ENCODE peak calls at places on chromosome 21, in seven cellular contexts. One of them, this sample, is unnamed.

GRCh38 chr21:42460391-42461184 is 35.4 kb downstream of the RSPH1 start:
- DNase-seq in AG09319: no peak
- DNase-seq in GM13976: no peak
- DNase-seq in OCI-LY7: peak; percentile 95
- DNase-seq in GM20000: peak; percentile 51
- DNase-seq in cardiac muscle cell: no peak
- DNase-seq in upper lobe of right lung: no peak
- DNase-seq in this sample: peak; percentile 59

GRCh38 chr21:42474043-42474831 is 21.8 kb downstream of the RSPH1 start:
- DNase-seq in OCI-LY7: no peak
- DNase-seq in cardiac muscle cell: peak; percentile 14
- DNase-seq in AG09319: no peak
- DNase-seq in GM13976: peak; percentile 53
- DNase-seq in GM20000: peak; percentile 48
- DNase-seq in upper lobe of right lung: peak; percentile 79
- DNase-seq in this sample: peak; percentile 61

GRCh38 chr21:42378418-42378817 is 12.1 kb upstream of the TFF1 start:
- DNase-seq in GM20000: no peak
- DNase-seq in cardiac muscle cell: no peak
- DNase-seq in upper lobe of right lung: peak; percentile 30
- DNase-seq in GM13976: no peak
- DNase-seq in AG09319: no peak
- DNase-seq in OCI-LY7: no peak
- DNase-seq in this sample: no peak

GRCh38 chr21:15050588-15051377 is 14.0 kb downstream of the NRIP1 start:
- DNase-seq in GM20000: no peak
- DNase-seq in upper lobe of right lung: no peak
- DNase-seq in cardiac muscle cell: no peak
- DNase-seq in GM13976: no peak
- DNase-seq in AG09319: no peak
- DNase-seq in OCI-LY7: no peak
- DNase-seq in this sample: no peak

GRCh38 chr21:29018540-29018939 is 609 bp downstream of the RWDD2B start:
- DNase-seq in GM13976: peak; percentile 31
- DNase-seq in GM20000: no peak
- DNase-seq in upper lobe of right lung: no peak
- DNase-seq in cardiac muscle cell: peak; percentile 49
- DNase-seq in OCI-LY7: no peak
- DNase-seq in AG09319: no peak
- DNase-seq in this sample: no peak

GRCh38 chr21:32940079-32941014 is 85.4 kb upstream of the OLIG2 start:
- DNase-seq in GM20000: peak; percentile 55
- DNase-seq in OCI-LY7: peak; percentile 60
- DNase-seq in AG09319: peak; percentile 11
- DNase-seq in GM13976: peak; percentile 40
- DNase-seq in cardiac muscle cell: peak; percentile 69
- DNase-seq in upper lobe of right lung: no peak
- DNase-seq in this sample: peak; percentile 47

GRCh38 chr21:32256873-32257620 is 21.8 kb downstream of the MIS18A start:
- DNase-seq in GM13976: no peak
- DNase-seq in upper lobe of right lung: peak; percentile 74
- DNase-seq in OCI-LY7: no peak
- DNase-seq in cardiac muscle cell: peak; percentile 96
- DNase-seq in AG09319: peak; percentile 67
- DNase-seq in GM20000: no peak
- DNase-seq in this sample: no peak

GRCh38 chr21:41597811-41598231 is 89.9 kb upstream of the TMPRSS2 start:
- DNase-seq in AG09319: no peak
- DNase-seq in GM13976: no peak
- DNase-seq in GM20000: no peak
- DNase-seq in upper lobe of right lung: peak; percentile 60
- DNase-seq in cardiac muscle cell: no peak
- DNase-seq in OCI-LY7: no peak
- DNase-seq in this sample: no peak

GRCh38 chr21:24852610-24853195 is 754.6 kb downstream of the MRPL39 start:
- DNase-seq in GM13976: no peak
- DNase-seq in OCI-LY7: no peak
- DNase-seq in upper lobe of right lung: no peak
- DNase-seq in cardiac muscle cell: no peak
- DNase-seq in GM20000: no peak
- DNase-seq in AG09319: no peak
- DNase-seq in this sample: no peak

GRCh38 chr21:41678944-41679343 is 87.9 kb downstream of the RIPK4 start:
- DNase-seq in AG09319: peak; percentile 89
- DNase-seq in OCI-LY7: no peak
- DNase-seq in upper lobe of right lung: peak; percentile 95
- DNase-seq in GM13976: no peak
- DNase-seq in GM20000: no peak
- DNase-seq in cardiac muscle cell: peak; percentile 98
- DNase-seq in this sample: no peak

GRCh38 chr21:34553199-34553952 is 41.4 kb upstream of the KCNE1 start:
- DNase-seq in GM20000: no peak
- DNase-seq in upper lobe of right lung: no peak
- DNase-seq in AG09319: peak; percentile 16
- DNase-seq in OCI-LY7: no peak
- DNase-seq in GM13976: no peak
- DNase-seq in cardiac muscle cell: peak; percentile 75
- DNase-seq in this sample: no peak

GRCh38 chr21:22421416-22422190 is 1423.4 kb downstream of the NCAM2 start:
- DNase-seq in AG09319: no peak
- DNase-seq in GM20000: no peak
- DNase-seq in upper lobe of right lung: no peak
- DNase-seq in cardiac muscle cell: no peak
- DNase-seq in OCI-LY7: no peak
- DNase-seq in GM13976: no peak
- DNase-seq in this sample: no peak

GRCh38 chr21:29256125-29256895 is 42.4 kb upstream of the BACH1 start:
- DNase-seq in cardiac muscle cell: no peak
- DNase-seq in upper lobe of right lung: no peak
- DNase-seq in GM13976: no peak
- DNase-seq in GM20000: no peak
- DNase-seq in AG09319: no peak
- DNase-seq in OCI-LY7: no peak
- DNase-seq in this sample: no peak

GRCh38 chr21:31490471-31490870 is 146.4 kb upstream of the TIAM1 start:
- DNase-seq in cardiac muscle cell: no peak
- DNase-seq in upper lobe of right lung: no peak
- DNase-seq in AG09319: no peak
- DNase-seq in GM20000: no peak
- DNase-seq in OCI-LY7: peak; percentile 5
- DNase-seq in GM13976: no peak
- DNase-seq in this sample: no peak

GRCh38 chr21:34039678-34040382 is 33.5 kb upstream of the MRPS6 start:
- DNase-seq in OCI-LY7: no peak
- DNase-seq in GM20000: no peak
- DNase-seq in cardiac muscle cell: no peak
- DNase-seq in GM13976: no peak
- DNase-seq in upper lobe of right lung: no peak
- DNase-seq in AG09319: no peak
- DNase-seq in this sample: no peak

GRCh38 chr21:35254006-35254751 is 205.1 kb upstream of the RUNX1 start:
- DNase-seq in upper lobe of right lung: no peak
- DNase-seq in AG09319: peak; percentile 81
- DNase-seq in OCI-LY7: no peak
- DNase-seq in cardiac muscle cell: peak; percentile 88
- DNase-seq in GM13976: no peak
- DNase-seq in GM20000: no peak
- DNase-seq in this sample: no peak

GRCh38 chr21:38254970-38255369 is 1.8 kb upstream of the KCNJ15 start:
- DNase-seq in GM20000: no peak
- DNase-seq in OCI-LY7: no peak
- DNase-seq in AG09319: no peak
- DNase-seq in upper lobe of right lung: no peak
- DNase-seq in GM13976: no peak
- DNase-seq in cardiac muscle cell: no peak
- DNase-seq in this sample: no peak

GRCh38 chr21:42144679-42145568 is 73.8 kb downstream of the UMODL1 start:
- DNase-seq in GM20000: no peak
- DNase-seq in cardiac muscle cell: no peak
- DNase-seq in GM13976: no peak
- DNase-seq in AG09319: no peak
- DNase-seq in OCI-LY7: peak; percentile 62
- DNase-seq in upper lobe of right lung: no peak
- DNase-seq in this sample: no peak

GRCh38 chr21:42514883-42515228 is 1.2 kb downstream of the SLC37A1 start:
- DNase-seq in cardiac muscle cell: no peak
- DNase-seq in AG09319: no peak
- DNase-seq in OCI-LY7: peak; percentile 28
- DNase-seq in GM13976: no peak
- DNase-seq in upper lobe of right lung: no peak
- DNase-seq in GM20000: no peak
- DNase-seq in this sample: no peak

DNA sequence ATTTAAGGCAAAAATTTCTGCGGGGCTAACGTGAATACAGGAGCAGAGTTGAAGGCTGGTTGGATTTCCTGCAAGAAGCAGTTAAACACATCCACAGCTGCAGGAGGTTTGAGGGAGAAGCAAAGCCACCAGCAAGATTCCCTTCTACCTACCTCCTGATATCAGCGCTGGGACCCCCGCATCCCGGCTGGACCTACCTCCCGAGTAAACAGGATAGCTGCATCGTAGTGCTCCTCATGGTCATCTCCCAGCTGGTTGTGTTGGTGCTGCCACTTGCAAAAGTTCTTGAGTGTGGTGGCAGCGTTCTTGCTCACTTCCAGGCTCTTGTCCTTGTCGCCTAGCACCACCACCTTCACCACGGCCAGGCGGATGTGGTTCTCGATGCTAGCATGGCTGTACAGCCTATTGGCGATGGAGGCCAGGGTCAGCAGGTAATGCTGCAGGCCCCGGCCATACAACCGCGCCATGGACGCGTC is 1.8 kb downstream of the ADAMTS5 start:
- DNase-seq in upper lobe of right lung: no peak
- DNase-seq in OCI-LY7: no peak
- DNase-seq in cardiac muscle cell: no peak
- DNase-seq in GM20000: no peak
- DNase-seq in AG09319: no peak
- DNase-seq in GM13976: no peak
- DNase-seq in this sample: peak; percentile 6
- TF ChIP-seq CTCF in upper lobe of right lung: no peak
- TF ChIP-seq CTCF in OCI-LY7: no peak
- TF ChIP-seq CTCF in cardiac muscle cell: no peak
- TF ChIP-seq CTCF in GM20000: no peak
- TF ChIP-seq CTCF in AG09319: no peak
- TF ChIP-seq CTCF in GM13976: no peak
- TF ChIP-seq CTCF in this sample: no peak

DNA sequence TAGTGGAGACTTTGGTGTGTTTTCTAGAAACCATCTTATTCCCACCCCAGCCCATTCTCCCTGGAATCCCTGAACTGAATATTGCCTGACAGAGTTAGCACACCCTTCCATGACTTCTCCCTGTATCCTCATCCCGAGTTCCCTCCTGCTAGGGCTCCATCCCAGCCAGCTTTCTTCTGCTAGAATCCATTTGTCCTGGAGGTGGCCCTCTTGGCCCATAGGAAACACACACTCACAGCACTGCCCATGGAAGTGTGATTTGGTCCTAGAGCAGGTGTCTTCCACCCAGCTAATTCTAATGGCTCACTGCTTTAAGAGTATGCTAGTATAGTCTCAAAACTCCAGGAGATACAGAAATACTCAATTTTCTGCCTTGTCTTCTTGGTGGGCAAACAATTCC is 4.1 kb downstream of the KRTAP15-1 start:
- DNase-seq in GM13976: no peak
- DNase-seq in GM20000: no peak
- DNase-seq in OCI-LY7: no peak
- DNase-seq in cardiac muscle cell: no peak
- DNase-seq in AG09319: no peak
- DNase-seq in upper lobe of right lung: no peak
- DNase-seq in this sample: no peak
- TF ChIP-seq CTCF in GM13976: no peak
- TF ChIP-seq CTCF in GM20000: no peak
- TF ChIP-seq CTCF in OCI-LY7: no peak
- TF ChIP-seq CTCF in cardiac muscle cell: no peak
- TF ChIP-seq CTCF in AG09319: no peak
- TF ChIP-seq CTCF in upper lobe of right lung: no peak
- TF ChIP-seq CTCF in this sample: no peak

DNA sequence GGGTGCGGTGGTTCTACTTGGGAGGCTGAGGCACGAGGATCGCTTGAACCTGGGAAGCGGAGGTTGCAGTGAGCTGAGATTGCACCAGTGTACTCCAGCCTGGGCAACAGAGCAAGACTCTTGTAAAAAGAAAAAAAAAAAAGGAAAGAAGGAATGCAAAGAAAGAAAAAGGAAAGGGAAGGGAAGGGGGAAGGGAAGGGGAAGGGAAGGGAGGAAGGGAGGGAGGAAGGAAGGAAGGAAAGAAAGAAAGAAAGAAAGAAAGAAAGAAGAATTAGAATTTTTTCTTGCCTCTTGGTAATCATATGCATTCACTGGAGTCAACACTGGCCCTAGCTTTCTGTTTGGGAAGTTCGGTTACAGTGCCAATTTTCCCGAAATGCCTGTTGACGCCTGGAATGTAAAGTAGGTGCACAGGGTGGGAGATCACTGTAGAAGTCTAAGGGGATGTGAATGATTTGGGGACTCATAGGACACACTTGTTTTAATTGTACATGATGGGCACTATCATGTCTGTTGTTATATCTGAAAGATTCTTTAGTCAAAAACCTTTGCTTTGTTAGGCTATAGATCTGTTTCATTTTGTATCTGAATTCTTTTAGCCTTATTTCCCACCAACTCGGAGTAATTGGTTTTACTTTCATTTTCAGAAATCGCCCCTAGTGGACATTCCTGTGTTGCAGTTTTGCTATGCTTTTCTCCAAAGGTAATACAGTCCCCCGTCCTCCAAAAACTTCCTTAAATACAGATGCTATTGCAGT is 59.8 kb upstream of the MORC3 start:
- DNase-seq in GM20000: peak; percentile 67
- DNase-seq in upper lobe of right lung: no peak
- DNase-seq in cardiac muscle cell: peak; percentile 81
- DNase-seq in GM13976: peak; percentile 81
- DNase-seq in AG09319: peak; percentile 22
- DNase-seq in OCI-LY7: peak; percentile 79
- DNase-seq in this sample: peak; percentile 76
- TF ChIP-seq CTCF in GM20000: peak; percentile 37
- TF ChIP-seq CTCF in upper lobe of right lung: peak; percentile 84
- TF ChIP-seq CTCF in cardiac muscle cell: peak; percentile 79
- TF ChIP-seq CTCF in GM13976: peak; percentile 35
- TF ChIP-seq CTCF in AG09319: peak; percentile 74
- TF ChIP-seq CTCF in OCI-LY7: peak; percentile 96
- TF ChIP-seq CTCF in this sample: peak; percentile 55

DNA sequence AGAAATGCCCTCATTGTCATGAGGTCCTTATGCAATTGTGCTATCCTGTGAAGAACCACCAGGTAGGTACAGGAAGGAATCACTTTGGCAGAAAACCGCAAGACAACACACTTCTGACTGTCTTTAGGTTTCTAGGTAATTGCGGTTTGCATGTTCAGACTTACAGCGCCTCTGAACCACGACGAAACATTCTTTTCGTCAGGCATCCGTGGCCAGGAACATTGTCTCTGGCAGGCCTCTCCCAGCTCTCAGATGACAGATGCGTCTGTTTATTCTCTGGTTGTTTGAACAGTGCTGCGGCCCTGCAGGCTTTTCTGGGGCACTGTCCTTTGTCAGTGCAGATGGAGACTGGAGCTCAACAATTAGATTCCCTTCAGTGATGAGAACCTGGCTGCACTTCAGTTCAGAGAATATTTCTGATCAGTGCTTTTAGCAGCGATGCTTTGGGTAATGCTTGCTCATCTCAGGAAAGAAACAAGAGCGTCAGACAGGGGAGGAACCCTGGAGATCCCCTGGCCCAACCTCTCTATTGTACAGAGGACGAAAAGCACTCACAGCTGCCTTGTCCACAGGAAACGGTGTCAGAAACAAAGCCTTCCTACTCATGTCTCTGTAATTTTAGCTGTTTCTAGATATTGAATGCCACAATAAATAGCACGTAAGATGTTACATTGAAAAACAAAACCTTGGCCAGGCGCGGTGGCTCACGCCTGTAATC is 63.5 kb downstream of the B3GALT5 start:
- DNase-seq in GM20000: peak; percentile 39
- DNase-seq in upper lobe of right lung: no peak
- DNase-seq in cardiac muscle cell: no peak
- DNase-seq in AG09319: no peak
- DNase-seq in OCI-LY7: no peak
- DNase-seq in GM13976: no peak
- DNase-seq in this sample: no peak
- TF ChIP-seq CTCF in GM20000: no peak
- TF ChIP-seq CTCF in upper lobe of right lung: no peak
- TF ChIP-seq CTCF in cardiac muscle cell: no peak
- TF ChIP-seq CTCF in AG09319: no peak
- TF ChIP-seq CTCF in OCI-LY7: no peak
- TF ChIP-seq CTCF in GM13976: no peak
- TF ChIP-seq CTCF in this sample: no peak

This sample was measured in GM10248.